ENCODE peak calls at places on chromosome 1, in eight cellular contexts. G is PC-3, I is GM23338, S is OCI-LY7, Z is PC-9, H is hepatocyte, O is HCT116, N is SK-N-SH. M is an unnamed sample.

GRCh38 chr1:231318568-231318967 is 19.1 kb downstream of the EXOC8 start:
- DNase-seq in G (no peak), I (no peak), S (no peak), Z (no peak), H (no peak), O (no peak), N (no peak), M (no peak)

GRCh38 chr1:244749230-244750016 is 86.0 kb upstream of the COX20 start:
- DNase-seq in G (no peak), I (no peak), S (peak; percentile 18), Z (no peak), H (no peak), O (no peak), N (no peak), M (no peak)

GRCh38 chr1:162649606-162650005 is 17.3 kb downstream of the DDR2 start:
- DNase-seq in G (no peak), I (no peak), S (no peak), Z (no peak), H (no peak), O (no peak), N (no peak), M (no peak)

GRCh38 chr1:92016720-92017316 is 13.0 kb upstream of the EPHX4 start:
- DNase-seq in G (no peak), I (no peak), S (no peak), Z (no peak), H (no peak), O (no peak), N (no peak), M (no peak)

GRCh38 chr1:3652538-3653285 is 396 bp downstream of the TP73 start:
- DNase-seq in G (no peak), I (peak; percentile 62), S (no peak), Z (no peak), H (no peak), O (peak; percentile 18), N (peak; percentile 76), M (no peak)

GRCh38 chr1:23249785-23250184 is 32.5 kb upstream of the HTR1D start:
- DNase-seq in G (peak; percentile 26), I (no peak), S (no peak), Z (no peak), H (peak; percentile 76), O (no peak), N (peak; percentile 33), M (no peak)

GRCh38 chr1:77513839-77514763 is 168.4 kb downstream of the ZZZ3 start:
- DNase-seq in G (no peak), I (peak; percentile 87), S (no peak), Z (no peak), H (no peak), O (no peak), N (no peak), M (no peak)

GRCh38 chr1:119725626-119726025 is 13.9 kb downstream of the PHGDH start:
- DNase-seq in G (no peak), I (no peak), S (no peak), Z (no peak), H (no peak), O (no peak), N (no peak), M (no peak)

GRCh38 chr1:116151739-116152576 is 40.8 kb downstream of the MAB21L3 start:
- DNase-seq in G (peak; percentile 84), I (peak; percentile 87), S (peak; percentile 82), Z (peak; percentile 65), H (peak; percentile 92), O (peak; percentile 26), N (peak; percentile 96), M (peak; percentile 58)

GRCh38 chr1:62724430-62724829 is 36.2 kb upstream of the DOCK7 start:
- DNase-seq in G (no peak), I (no peak), S (no peak), Z (no peak), H (no peak), O (no peak), N (no peak), M (no peak)

GRCh38 chr1:27552911-27553420 is 51.0 kb downstream of the AHDC1 start:
- DNase-seq in G (no peak), I (peak; percentile 64), S (no peak), Z (no peak), H (no peak), O (no peak), N (no peak), M (no peak)

GRCh38 chr1:100188617-100189016 is 10.6 kb upstream of the LRRC39 start:
- DNase-seq in G (no peak), I (no peak), S (no peak), Z (no peak), H (no peak), O (no peak), N (peak; percentile 45), M (peak; percentile 8)

GRCh38 chr1:92536593-92537332 is 50.0 kb upstream of the GFI1 start:
- DNase-seq in G (peak; percentile 26), I (no peak), S (no peak), Z (no peak), H (peak; percentile 45), O (no peak), N (no peak), M (peak; percentile 21)

GRCh38 chr1:221431068-221431651 is 310.7 kb downstream of the DUSP10 start:
- DNase-seq in G (no peak), I (no peak), S (no peak), Z (no peak), H (no peak), O (no peak), N (no peak), M (no peak)

GRCh38 chr1:13798120-13798519 is 98.1 kb downstream of the PRDM2 start:
- DNase-seq in G (no peak), I (no peak), S (no peak), Z (no peak), H (no peak), O (no peak), N (no peak), M (no peak)

GRCh38 chr1:220528049-220528678 is at the start of gene MARK1:
- DNase-seq in G (peak; percentile 47), I (peak; percentile 79), S (no peak), Z (peak; percentile 38), H (peak; percentile 82), O (no peak), N (peak; percentile 88), M (peak; percentile 68)

GRCh38 chr1:209802117-209802779 is 3.7 kb downstream of the IRF6 start:
- DNase-seq in G (no peak), I (no peak), S (no peak), Z (no peak), H (no peak), O (no peak), N (peak; percentile 65), M (no peak)
- H3K9me2 ChIP-seq in G (no peaks in the 10 kb centered on the region), I (no peaks in the 10 kb centered on the region), S (no peaks in the 10 kb centered on the region), Z (no peaks in the 10 kb centered on the region), H (no peaks in the 10 kb centered on the region), O (no peaks in the 10 kb centered on the region), N (no peaks in the 10 kb centered on the region), M (no peaks in the 10 kb centered on the region)

DNA sequence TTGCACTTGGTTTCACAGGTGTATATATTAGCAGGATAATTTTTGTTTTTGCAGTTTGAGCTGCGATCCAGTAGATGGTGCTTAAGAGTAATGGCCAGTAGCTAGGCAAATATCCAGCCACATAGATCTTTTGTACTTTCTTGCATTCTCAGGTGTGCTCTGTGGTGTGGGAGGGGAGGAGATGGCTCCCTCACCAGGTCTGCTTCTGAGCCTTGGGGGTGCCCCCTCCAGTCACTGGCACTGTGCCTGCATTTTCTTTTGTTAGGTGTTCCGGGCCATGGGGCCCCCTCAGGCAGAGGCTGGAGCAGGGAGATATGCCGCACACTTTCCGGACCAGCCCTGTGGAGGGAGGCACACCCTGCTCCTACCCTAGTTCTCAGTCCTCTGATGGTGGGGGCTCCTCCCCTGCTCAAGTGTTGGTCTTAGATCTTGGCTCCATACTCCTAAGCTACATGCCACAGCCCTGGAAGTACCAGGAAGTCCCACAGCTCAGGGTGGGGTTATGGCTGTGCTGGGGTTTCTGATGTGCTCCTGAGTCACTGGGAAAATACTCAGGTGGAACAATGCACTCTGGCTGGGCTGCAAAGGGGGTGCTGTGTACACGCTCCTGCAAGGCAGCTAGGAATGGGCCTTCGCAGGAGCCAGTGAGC is 197.6 kb upstream of the DMRTA2 start:
- DNase-seq in G (peak; percentile 95), I (peak; percentile 82), S (peak; percentile 24), Z (peak; percentile 83), H (peak; percentile 40), O (peak; percentile 61), N (no peak), M (peak; percentile 19)
- TF ChIP-seq CTCF in G (peak; percentile 75), I (peak; percentile 63), S (peak; percentile 72), Z (peak; percentile 67), H (peak; percentile 45), O (peak; percentile 62), N (peak; percentile 38), M (peak; percentile 36)

GRCh38 chr1:178120088-178120487 is 26.2 kb downstream of the RASAL2 start:
- DNase-seq in G (no peak), I (no peak), S (no peak), Z (no peak), H (no peak), O (no peak), N (no peak), M (no peak)
- H3K79me2 ChIP-seq in G (peaks cover 77% of the 10 kb centered on the region), I (peaks cover 97% of the 10 kb centered on the region), S (no peaks in the 10 kb centered on the region), Z (peaks cover 90% of the 10 kb centered on the region), H (peaks cover 88% of the 10 kb centered on the region), O (peaks cover 21% of the 10 kb centered on the region), N (peaks cover 70% of the 10 kb centered on the region), M (no peaks in the 10 kb centered on the region)

GRCh38 chr1:225483818-225484656 is 56.2 kb upstream of the LBR start:
- DNase-seq in G (no peak), I (no peak), S (no peak), Z (no peak), H (no peak), O (no peak), N (no peak), M (no peak)
- H3K9me2 ChIP-seq in G (no peaks in the 10 kb centered on the region), I (no peaks in the 10 kb centered on the region), S (no peaks in the 10 kb centered on the region), Z (no peaks in the 10 kb centered on the region), H (no peaks in the 10 kb centered on the region), O (no peaks in the 10 kb centered on the region), N (no peaks in the 10 kb centered on the region), M (no peaks in the 10 kb centered on the region)

GRCh38 chr1:165697881-165698842 is at the start of gene ALDH9A1:
- DNase-seq in G (peak; percentile 92), I (peak; percentile 92), S (peak; percentile 87), Z (peak; percentile 79), H (peak; percentile 87), O (peak; percentile 65), N (peak; percentile 91), M (peak; percentile 91)
- TF ChIP-seq CTCF in G (peak; percentile 62), I (peak; percentile 52), S (peak; percentile 69), Z (peak; percentile 36), H (peak; percentile 36), O (peak; percentile 45), N (peak; percentile 59), M (peak; percentile 51)

M was measured in MM.1S.